ENCODE peak calls at places on chromosomes 4 and X, in five cellular contexts. One of them, this sample, is unnamed.

GRCh38 chr4:104163820-104164219 is 330.9 kb downstream of the CXXC4 start:
- DNase-seq in naive thymus-derived CD4-positive, alpha-beta T cell: no peak
- DNase-seq in KBM-7: no peak
- DNase-seq in iris pigment epithelial cell: peak; percentile 1
- DNase-seq in brain microvascular endothelial cell: no peak
- DNase-seq in this sample: no peak

GRCh38 chrX:65726708-65727107 is 59.3 kb downstream of the MSN start:
- DNase-seq in iris pigment epithelial cell: no peak
- DNase-seq in brain microvascular endothelial cell: no peak
- DNase-seq in naive thymus-derived CD4-positive, alpha-beta T cell: no peak
- DNase-seq in KBM-7: no peak
- DNase-seq in this sample: no peak

GRCh38 chrX:53383376-53384087 is 38.9 kb downstream of the SMC1A start:
- DNase-seq in iris pigment epithelial cell: peak; percentile 1
- DNase-seq in naive thymus-derived CD4-positive, alpha-beta T cell: no peak
- DNase-seq in KBM-7: no peak
- DNase-seq in brain microvascular endothelial cell: no peak
- DNase-seq in this sample: no peak

GRCh38 chr4:8765084-8765483 is 106.6 kb downstream of the HMX1 start:
- DNase-seq in naive thymus-derived CD4-positive, alpha-beta T cell: no peak
- DNase-seq in brain microvascular endothelial cell: no peak
- DNase-seq in iris pigment epithelial cell: no peak
- DNase-seq in KBM-7: no peak
- DNase-seq in this sample: no peak

GRCh38 chr4:128665514-128665913 is 144.0 kb upstream of the JADE1 start:
- DNase-seq in naive thymus-derived CD4-positive, alpha-beta T cell: no peak
- DNase-seq in KBM-7: no peak
- DNase-seq in brain microvascular endothelial cell: no peak
- DNase-seq in iris pigment epithelial cell: no peak
- DNase-seq in this sample: no peak

GRCh38 chr4:170339522-170339921 is 249.8 kb upstream of the AADAT start:
- DNase-seq in naive thymus-derived CD4-positive, alpha-beta T cell: no peak
- DNase-seq in KBM-7: no peak
- DNase-seq in iris pigment epithelial cell: no peak
- DNase-seq in brain microvascular endothelial cell: no peak
- DNase-seq in this sample: no peak

GRCh38 chr4:139295317-139296299 is 5.7 kb upstream of the NAA15 start:
- DNase-seq in KBM-7: peak; percentile 96
- DNase-seq in iris pigment epithelial cell: peak; percentile 93
- DNase-seq in naive thymus-derived CD4-positive, alpha-beta T cell: peak; percentile 99
- DNase-seq in brain microvascular endothelial cell: peak; percentile 90
- DNase-seq in this sample: peak; percentile 97

GRCh38 chr4:24644983-24645764 is 60.8 kb upstream of the DHX15 start:
- DNase-seq in brain microvascular endothelial cell: no peak
- DNase-seq in iris pigment epithelial cell: peak; percentile 10
- DNase-seq in naive thymus-derived CD4-positive, alpha-beta T cell: no peak
- DNase-seq in KBM-7: no peak
- DNase-seq in this sample: no peak

GRCh38 chr4:14237911-14238310 is 610.4 kb upstream of the BOD1L1 start:
- DNase-seq in brain microvascular endothelial cell: no peak
- DNase-seq in naive thymus-derived CD4-positive, alpha-beta T cell: no peak
- DNase-seq in iris pigment epithelial cell: no peak
- DNase-seq in KBM-7: no peak
- DNase-seq in this sample: no peak

GRCh38 chr4:3108211-3108610 is 33.7 kb downstream of the HTT start:
- DNase-seq in brain microvascular endothelial cell: no peak
- DNase-seq in KBM-7: no peak
- DNase-seq in naive thymus-derived CD4-positive, alpha-beta T cell: no peak
- DNase-seq in iris pigment epithelial cell: peak; percentile 83
- DNase-seq in this sample: no peak

GRCh38 chr4:86482851-86483490 is 111.1 kb upstream of the PTPN13 start:
- DNase-seq in KBM-7: peak; percentile 60
- DNase-seq in naive thymus-derived CD4-positive, alpha-beta T cell: no peak
- DNase-seq in iris pigment epithelial cell: peak; percentile 25
- DNase-seq in brain microvascular endothelial cell: peak; percentile 16
- DNase-seq in this sample: no peak

GRCh38 chr4:123952530-123953274 is 556.1 kb downstream of the SPRY1 start:
- DNase-seq in iris pigment epithelial cell: peak; percentile 52
- DNase-seq in naive thymus-derived CD4-positive, alpha-beta T cell: no peak
- DNase-seq in KBM-7: no peak
- DNase-seq in brain microvascular endothelial cell: no peak
- DNase-seq in this sample: no peak

GRCh38 chr4:37609621-37610020 is 76.6 kb downstream of the RELL1 start:
- DNase-seq in naive thymus-derived CD4-positive, alpha-beta T cell: no peak
- DNase-seq in KBM-7: no peak
- DNase-seq in iris pigment epithelial cell: no peak
- DNase-seq in brain microvascular endothelial cell: no peak
- DNase-seq in this sample: no peak

GRCh38 chr4:52037730-52038108 is 380 bp downstream of the SGCB start:
- DNase-seq in iris pigment epithelial cell: peak; percentile 45
- DNase-seq in KBM-7: peak; percentile 38
- DNase-seq in brain microvascular endothelial cell: no peak
- DNase-seq in naive thymus-derived CD4-positive, alpha-beta T cell: no peak
- DNase-seq in this sample: peak; percentile 47

GRCh38 chr4:91064157-91064853 is 937.1 kb downstream of the CCSER1 start:
- DNase-seq in brain microvascular endothelial cell: no peak
- DNase-seq in iris pigment epithelial cell: peak; percentile 54
- DNase-seq in naive thymus-derived CD4-positive, alpha-beta T cell: no peak
- DNase-seq in KBM-7: peak; percentile 2
- DNase-seq in this sample: no peak

GRCh38 chrX:19760345-19760744 is 127.1 kb downstream of the SH3KBP1 start:
- DNase-seq in naive thymus-derived CD4-positive, alpha-beta T cell: no peak
- DNase-seq in KBM-7: no peak
- DNase-seq in brain microvascular endothelial cell: no peak
- DNase-seq in iris pigment epithelial cell: no peak
- DNase-seq in this sample: no peak

GRCh38 chrX:47232803-47233332 is at the start of gene USP11:
- DNase-seq in naive thymus-derived CD4-positive, alpha-beta T cell: peak; percentile 56
- DNase-seq in KBM-7: peak; percentile 68
- DNase-seq in brain microvascular endothelial cell: peak; percentile 10
- DNase-seq in iris pigment epithelial cell: no peak
- DNase-seq in this sample: peak; percentile 50

GRCh38 chr4:21888195-21888976 is 60.2 kb downstream of the KCNIP4 start:
- DNase-seq in iris pigment epithelial cell: peak; percentile 96
- DNase-seq in brain microvascular endothelial cell: peak; percentile 89
- DNase-seq in naive thymus-derived CD4-positive, alpha-beta T cell: no peak
- DNase-seq in KBM-7: no peak
- DNase-seq in this sample: peak; percentile 44

GRCh38 chr4:118682928-118683327 is 2.3 kb upstream of the METTL14 start:
- DNase-seq in brain microvascular endothelial cell: no peak
- DNase-seq in naive thymus-derived CD4-positive, alpha-beta T cell: no peak
- DNase-seq in KBM-7: peak; percentile 74
- DNase-seq in iris pigment epithelial cell: peak; percentile 31
- DNase-seq in this sample: no peak

GRCh38 chr4:174714393-174715211 is 114.4 kb downstream of the GLRA3 start:
- DNase-seq in iris pigment epithelial cell: peak; percentile 72
- DNase-seq in naive thymus-derived CD4-positive, alpha-beta T cell: no peak
- DNase-seq in KBM-7: peak; percentile 41
- DNase-seq in brain microvascular endothelial cell: peak; percentile 49
- DNase-seq in this sample: peak; percentile 48

GRCh38 chr4:25767877-25768475 is 94.8 kb downstream of the SEL1L3 start:
- DNase-seq in iris pigment epithelial cell: peak; percentile 78
- DNase-seq in naive thymus-derived CD4-positive, alpha-beta T cell: no peak
- DNase-seq in KBM-7: peak; percentile 68
- DNase-seq in brain microvascular endothelial cell: peak; percentile 70
- DNase-seq in this sample: peak; percentile 18

GRCh38 chr4:3710451-3711182 is 55.6 kb upstream of the ADRA2C start:
- DNase-seq in brain microvascular endothelial cell: no peak
- DNase-seq in iris pigment epithelial cell: no peak
- DNase-seq in KBM-7: no peak
- DNase-seq in naive thymus-derived CD4-positive, alpha-beta T cell: no peak
- DNase-seq in this sample: no peak

GRCh38 chrX:151753313-151754041 is 18.9 kb downstream of the CNGA2 start:
- DNase-seq in brain microvascular endothelial cell: peak; percentile 40
- DNase-seq in naive thymus-derived CD4-positive, alpha-beta T cell: no peak
- DNase-seq in KBM-7: peak; percentile 51
- DNase-seq in iris pigment epithelial cell: peak; percentile 65
- DNase-seq in this sample: peak; percentile 5

GRCh38 chr4:52604215-52604614 is 54.9 kb downstream of the USP46 start:
- DNase-seq in KBM-7: no peak
- DNase-seq in naive thymus-derived CD4-positive, alpha-beta T cell: no peak
- DNase-seq in iris pigment epithelial cell: no peak
- DNase-seq in brain microvascular endothelial cell: no peak
- DNase-seq in this sample: no peak

GRCh38 chr4:154082760-154083530 is 294.1 kb upstream of the SFRP2 start:
- DNase-seq in naive thymus-derived CD4-positive, alpha-beta T cell: no peak
- DNase-seq in brain microvascular endothelial cell: no peak
- DNase-seq in KBM-7: peak; percentile 6
- DNase-seq in iris pigment epithelial cell: peak; percentile 3
- DNase-seq in this sample: no peak

GRCh38 chr4:56424697-56425514 is 10.5 kb downstream of the PPAT start:
- DNase-seq in KBM-7: peak; percentile 42
- DNase-seq in brain microvascular endothelial cell: peak; percentile 36
- DNase-seq in iris pigment epithelial cell: peak; percentile 38
- DNase-seq in naive thymus-derived CD4-positive, alpha-beta T cell: peak; percentile 48
- DNase-seq in this sample: peak; percentile 26

GRCh38 chrX:152220612-152221011 is 82.2 kb upstream of the MAGEA10 start:
- DNase-seq in KBM-7: no peak
- DNase-seq in naive thymus-derived CD4-positive, alpha-beta T cell: no peak
- DNase-seq in iris pigment epithelial cell: peak; percentile 6
- DNase-seq in brain microvascular endothelial cell: peak; percentile 74
- DNase-seq in this sample: no peak

GRCh38 chrX:42093756-42094155 is 170.4 kb upstream of the CASK start:
- DNase-seq in iris pigment epithelial cell: peak; percentile 55
- DNase-seq in naive thymus-derived CD4-positive, alpha-beta T cell: no peak
- DNase-seq in brain microvascular endothelial cell: peak; percentile 45
- DNase-seq in KBM-7: peak; percentile 15
- DNase-seq in this sample: peak; percentile 36

GRCh38 chr4:6907658-6908191 is 1.9 kb upstream of the TBC1D14 start:
- DNase-seq in brain microvascular endothelial cell: no peak
- DNase-seq in naive thymus-derived CD4-positive, alpha-beta T cell: no peak
- DNase-seq in KBM-7: no peak
- DNase-seq in iris pigment epithelial cell: no peak
- DNase-seq in this sample: no peak

GRCh38 chrX:7088968-7089615 is 58.4 kb upstream of the STS start:
- DNase-seq in KBM-7: no peak
- DNase-seq in iris pigment epithelial cell: no peak
- DNase-seq in naive thymus-derived CD4-positive, alpha-beta T cell: peak; percentile 56
- DNase-seq in brain microvascular endothelial cell: no peak
- DNase-seq in this sample: no peak

GRCh38 chrX:56314334-56314733 is 82.2 kb downstream of the KLF8 start:
- DNase-seq in naive thymus-derived CD4-positive, alpha-beta T cell: peak; percentile 0
- DNase-seq in brain microvascular endothelial cell: no peak
- DNase-seq in iris pigment epithelial cell: no peak
- DNase-seq in KBM-7: peak; percentile 8
- DNase-seq in this sample: no peak

GRCh38 chr4:9924750-9925149 is 96.5 kb downstream of the SLC2A9 start:
- DNase-seq in naive thymus-derived CD4-positive, alpha-beta T cell: no peak
- DNase-seq in brain microvascular endothelial cell: peak; percentile 59
- DNase-seq in iris pigment epithelial cell: peak; percentile 81
- DNase-seq in KBM-7: no peak
- DNase-seq in this sample: no peak

GRCh38 chr4:144179152-144179739 is 38.7 kb upstream of the GYPA start:
- DNase-seq in naive thymus-derived CD4-positive, alpha-beta T cell: no peak
- DNase-seq in iris pigment epithelial cell: no peak
- DNase-seq in KBM-7: no peak
- DNase-seq in brain microvascular endothelial cell: peak; percentile 20
- DNase-seq in this sample: no peak

GRCh38 chrX:69113723-69114122 is 51.5 kb downstream of the PJA1 start:
- DNase-seq in naive thymus-derived CD4-positive, alpha-beta T cell: no peak
- DNase-seq in iris pigment epithelial cell: no peak
- DNase-seq in brain microvascular endothelial cell: no peak
- DNase-seq in KBM-7: no peak
- DNase-seq in this sample: no peak

GRCh38 chr4:78437608-78438088 is 113.9 kb upstream of the ANXA3 start:
- DNase-seq in KBM-7: no peak
- DNase-seq in iris pigment epithelial cell: peak; percentile 6
- DNase-seq in naive thymus-derived CD4-positive, alpha-beta T cell: no peak
- DNase-seq in brain microvascular endothelial cell: no peak
- DNase-seq in this sample: no peak

GRCh38 chrX:110600745-110601310 is 194.8 kb downstream of the CHRDL1 start:
- DNase-seq in naive thymus-derived CD4-positive, alpha-beta T cell: no peak
- DNase-seq in brain microvascular endothelial cell: no peak
- DNase-seq in KBM-7: no peak
- DNase-seq in iris pigment epithelial cell: no peak
- DNase-seq in this sample: peak; percentile 42

GRCh38 chr4:63919636-63920365 is 489.4 kb downstream of the TECRL start:
- DNase-seq in iris pigment epithelial cell: no peak
- DNase-seq in KBM-7: no peak
- DNase-seq in brain microvascular endothelial cell: no peak
- DNase-seq in naive thymus-derived CD4-positive, alpha-beta T cell: no peak
- DNase-seq in this sample: no peak

GRCh38 chr4:181662383-181662782 is 580.8 kb upstream of the TENM3 start:
- DNase-seq in brain microvascular endothelial cell: peak; percentile 69
- DNase-seq in KBM-7: no peak
- DNase-seq in iris pigment epithelial cell: peak; percentile 73
- DNase-seq in naive thymus-derived CD4-positive, alpha-beta T cell: no peak
- DNase-seq in this sample: peak; percentile 29

GRCh38 chrX:49959602-49960001 is 37.2 kb downstream of the CLCN5 start:
- DNase-seq in KBM-7: no peak
- DNase-seq in naive thymus-derived CD4-positive, alpha-beta T cell: no peak
- DNase-seq in brain microvascular endothelial cell: no peak
- DNase-seq in iris pigment epithelial cell: no peak
- DNase-seq in this sample: no peak

GRCh38 chrX:101595739-101596419 is 21.9 kb downstream of the ARMCX6 start:
- DNase-seq in naive thymus-derived CD4-positive, alpha-beta T cell: peak; percentile 52
- DNase-seq in brain microvascular endothelial cell: peak; percentile 40
- DNase-seq in KBM-7: peak; percentile 68
- DNase-seq in iris pigment epithelial cell: peak; percentile 68
- DNase-seq in this sample: peak; percentile 19

This sample was measured in SJSA1.